ENCODE peak calls at places on chromosomes 1 and 21, in four cellular contexts. W is fibroblast of lung, N is GM23338, S is AG04450. V is an unnamed sample.

GRCh38 chr1:65467536-65467935 is 47.1 kb downstream of the LEPR start:
- DNase-seq in S (no peak), W (peak; percentile 26), N (peak; percentile 87), V (no peak)

GRCh38 chr1:18956189-18957135 is at the start of gene IFFO2:
- DNase-seq in W (peak; percentile 84), S (peak; percentile 81), N (peak; percentile 97), V (peak; percentile 95)

GRCh38 chr1:7538033-7538432 is 233.1 kb upstream of the VAMP3 start:
- DNase-seq in N (no peak), W (peak; percentile 65), S (no peak), V (no peak)

GRCh38 chr1:8133657-8134430 is 107.7 kb upstream of the ERRFI1 start:
- DNase-seq in S (peak; percentile 82), W (peak; percentile 98), N (no peak), V (no peak)

GRCh38 chr1:38733761-38734160 is 125.8 kb downstream of the RRAGC start:
- DNase-seq in W (no peak), S (no peak), N (no peak), V (no peak)

GRCh38 chr21:40658237-40658636 is 188.7 kb downstream of the DSCAM start:
- DNase-seq in W (no peak), S (no peak), N (no peak), V (no peak)

GRCh38 chr1:76854255-76854654 is 13.0 kb upstream of the ST6GALNAC5 start:
- DNase-seq in S (no peak), W (no peak), N (peak; percentile 69), V (no peak)

GRCh38 chr1:33219886-33220661 is 36.2 kb upstream of the ZNF362 start:
- DNase-seq in W (peak; percentile 62), N (peak; percentile 16), S (no peak), V (no peak)

GRCh38 chr1:205596876-205597275 is 34.9 kb downstream of the ELK4 start:
- DNase-seq in N (no peak), W (no peak), S (no peak), V (no peak)

GRCh38 chr1:51559064-51559500 is 40.0 kb upstream of the EPS15 start:
- DNase-seq in W (no peak), S (no peak), N (peak; percentile 38), V (no peak)

GRCh38 chr1:232880354-232880753 is 70.1 kb upstream of the NTPCR start:
- DNase-seq in W (no peak), S (no peak), N (peak; percentile 83), V (no peak)

GRCh38 chr1:7284839-7285435 is 486.2 kb upstream of the VAMP3 start:
- DNase-seq in W (peak; percentile 50), N (no peak), S (no peak), V (no peak)

GRCh38 chr1:157806431-157807149 is 13.3 kb downstream of the FCRL1 start:
- DNase-seq in N (no peak), W (no peak), S (no peak), V (no peak)

GRCh38 chr21:33762798-33763572 is 120.7 kb downstream of the ITSN1 start:
- DNase-seq in N (no peak), W (peak; percentile 82), S (no peak), V (no peak)

GRCh38 chr1:61433646-61434045 is 291.3 kb downstream of the TM2D1 start:
- DNase-seq in S (no peak), N (no peak), W (no peak), V (no peak)

GRCh38 chr1:24069817-24070216 is 42.1 kb downstream of the MYOM3 start:
- DNase-seq in W (no peak), N (no peak), S (no peak), V (no peak)

GRCh38 chr1:172089768-172090510 is 248.6 kb downstream of the DNM3 start:
- DNase-seq in N (peak; percentile 85), S (no peak), W (peak; percentile 47), V (no peak)

GRCh38 chr1:46166521-46167462 is 8.1 kb upstream of the TSPAN1 start:
- DNase-seq in S (no peak), W (no peak), N (peak; percentile 75), V (no peak)

GRCh38 chr1:204940591-204940990 is 69.9 kb downstream of the NFASC start:
- DNase-seq in W (no peak), S (no peak), N (no peak), V (no peak)

GRCh38 chr1:174740248-174740990 is 259.3 kb upstream of the CACYBP start:
- DNase-seq in N (no peak), W (peak; percentile 8), S (no peak), V (no peak)

GRCh38 chr1:101356604-101357443 is 120.0 kb downstream of the S1PR1 start:
- DNase-seq in N (peak; percentile 8), S (no peak), W (no peak), V (no peak)

GRCh38 chr1:225573216-225573615 is 79.7 kb downstream of the ENAH start:
- DNase-seq in S (no peak), W (peak; percentile 57), N (no peak), V (no peak)

GRCh38 chr1:43363283-43363934 is 4.4 kb downstream of the ELOVL1 start:
- DNase-seq in N (no peak), S (no peak), W (no peak), V (no peak)

GRCh38 chr1:202146993-202147392 is 2.5 kb upstream of the ARL8A start:
- DNase-seq in W (no peak), S (no peak), N (no peak), V (no peak)

GRCh38 chr1:7940745-7941436 is at the start of gene TNFRSF9:
- DNase-seq in N (no peak), S (no peak), W (peak; percentile 71), V (no peak)

GRCh38 chr1:96727860-96728259 is 6.3 kb downstream of the PTBP2 start:
- DNase-seq in S (no peak), N (no peak), W (no peak), V (no peak)

GRCh38 chr1:113140588-113141446 is 67.8 kb downstream of the LRIG2 start:
- DNase-seq in N (peak; percentile 91), S (peak; percentile 21), W (peak; percentile 56), V (peak; percentile 30)

GRCh38 chr1:155196893-155197638 is 10.6 kb downstream of the THBS3 start:
- DNase-seq in W (no peak), N (no peak), S (no peak), V (no peak)

GRCh38 chr21:36654796-36655325 is 44.1 kb upstream of the SIM2 start:
- DNase-seq in N (no peak), W (no peak), S (no peak), V (no peak)

DNA sequence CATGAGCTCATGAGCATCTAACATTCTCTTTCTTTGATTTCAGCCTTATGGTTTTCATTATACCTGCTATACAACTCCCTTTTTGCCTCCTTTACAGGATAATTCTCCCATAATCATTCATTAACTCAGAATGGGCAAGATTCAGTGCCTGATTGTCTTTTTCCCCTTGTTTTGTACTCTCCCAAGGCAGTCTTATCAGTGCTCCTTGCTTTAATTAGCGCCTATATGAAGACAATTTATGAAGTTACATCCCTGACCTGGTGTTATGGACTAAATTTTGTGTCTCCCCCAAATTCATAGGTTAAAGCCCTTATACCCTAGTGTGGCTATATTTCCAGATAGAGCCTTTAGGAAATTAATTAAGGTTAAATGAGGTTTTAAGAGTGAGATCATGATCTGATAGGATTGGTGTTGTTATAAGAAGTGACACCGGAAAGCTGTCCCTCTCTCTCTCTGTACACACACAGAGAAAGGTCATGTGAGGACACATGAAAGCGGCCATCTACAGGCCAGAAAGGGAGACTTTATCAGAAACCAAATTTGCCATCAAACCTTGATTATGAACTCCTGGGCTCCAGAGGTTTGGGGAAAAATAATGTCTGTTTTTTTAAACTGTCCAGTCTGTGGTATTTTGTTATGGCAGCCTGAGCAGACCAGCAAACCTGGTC is 185.8 kb upstream of the CHODL start:
- DNase-seq in S (no peak), W (no peak), N (no peak), V (no peak)
- TF ChIP-seq CTCF in S (no peak), W (no peak), N (no peak), V (no peak)

DNA sequence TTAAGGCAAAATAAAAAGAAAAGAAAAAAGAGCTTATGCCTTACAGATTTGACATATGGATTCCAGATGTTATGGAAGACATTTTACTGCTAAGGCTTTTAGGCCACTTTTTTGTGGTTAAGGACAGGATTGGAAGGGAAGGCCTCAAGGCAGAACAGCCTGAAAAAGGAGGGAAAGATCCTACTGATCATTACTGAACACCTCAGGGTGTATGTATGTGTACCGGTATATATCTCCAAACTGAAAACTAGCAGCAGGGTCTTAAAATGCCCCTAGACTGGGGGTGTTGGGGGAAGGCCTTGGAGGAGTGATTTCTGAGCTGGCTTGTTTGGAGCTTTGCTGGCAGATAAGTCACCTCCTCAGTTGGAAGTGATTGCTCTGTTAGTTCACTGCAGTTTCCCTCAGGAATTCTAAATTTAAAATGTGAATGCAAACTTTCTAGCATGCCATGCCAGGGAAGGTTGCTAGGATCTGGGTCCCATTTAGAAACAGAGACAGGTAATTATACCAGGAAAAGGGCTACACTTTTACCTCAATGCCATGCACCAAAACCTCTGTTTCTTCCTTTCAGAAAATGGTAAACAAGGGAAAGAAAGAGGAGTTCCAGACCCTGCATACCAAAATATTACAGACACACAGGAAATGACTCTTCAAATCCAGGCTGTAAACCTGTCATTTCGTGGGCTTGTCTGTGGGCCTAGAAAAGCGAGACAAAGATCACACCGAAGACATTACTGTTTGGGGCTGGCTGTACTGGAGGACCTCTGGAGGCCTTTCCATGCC is 15.0 kb downstream of the C1orf52 start:
- DNase-seq in N (no peak), S (no peak), W (peak; percentile 32), V (no peak)
- TF ChIP-seq CTCF in N (no peak), S (no peak), W (no peak), V (no peak)

GRCh38 chr1:84037758-84038611 is 39.1 kb upstream of the TTLL7 start:
- DNase-seq in N (peak; percentile 2), W (no peak), S (no peak), V (no peak)
- TF ChIP-seq CTCF in N (peak; percentile 23), W (no peak), S (no peak), V (no peak)

GRCh38 chr1:111015222-111015621 is 51.5 kb upstream of the LRIF1 start:
- DNase-seq in W (no peak), N (peak; percentile 15), S (no peak), V (no peak)
- TF ChIP-seq CTCF in W (no peak), N (no peak), S (no peak), V (no peak)

V was measured in omental fat pad.